ENCODE peak calls at places on chromosomes 12 and 14, in nine cellular contexts. One of them, this sample, is unnamed.

GRCh38 chr12:87871061-87871460 is 158.1 kb downstream of the C12orf50 start:
- DNase-seq in A549: no peak
- DNase-seq in nucleus accumbens: no peak
- DNase-seq in NCI-H2081: no peak
- DNase-seq in CD4-positive, alpha-beta T cell: no peak
- DNase-seq in heart right ventricle: no peak
- DNase-seq in esophagus squamous epithelium: no peak
- DNase-seq in neural progenitor cell: peak
- DNase-seq in cardiac muscle cell: no peak
- DNase-seq in this sample: peak

GRCh38 chr12:131618303-131618658 is 92.6 kb upstream of the SFSWAP start:
- DNase-seq in heart right ventricle: no peak
- DNase-seq in nucleus accumbens: no peak
- DNase-seq in CD4-positive, alpha-beta T cell: no peak
- DNase-seq in neural progenitor cell: peak
- DNase-seq in cardiac muscle cell: peak
- DNase-seq in NCI-H2081: no peak
- DNase-seq in A549: no peak
- DNase-seq in esophagus squamous epithelium: no peak
- DNase-seq in this sample: peak

GRCh38 chr14:32397871-32398640 is 69.0 kb downstream of the AKAP6 start:
- DNase-seq in nucleus accumbens: no peak
- DNase-seq in CD4-positive, alpha-beta T cell: no peak
- DNase-seq in NCI-H2081: no peak
- DNase-seq in cardiac muscle cell: no peak
- DNase-seq in heart right ventricle: no peak
- DNase-seq in esophagus squamous epithelium: no peak
- DNase-seq in A549: no peak
- DNase-seq in neural progenitor cell: no peak
- DNase-seq in this sample: peak

GRCh38 chr14:32129124-32129523 is 52.0 kb downstream of the ARHGAP5 start:
- DNase-seq in esophagus squamous epithelium: no peak
- DNase-seq in A549: peak
- DNase-seq in CD4-positive, alpha-beta T cell: no peak
- DNase-seq in cardiac muscle cell: no peak
- DNase-seq in heart right ventricle: no peak
- DNase-seq in NCI-H2081: no peak
- DNase-seq in nucleus accumbens: no peak
- DNase-seq in neural progenitor cell: no peak
- DNase-seq in this sample: no peak

GRCh38 chr14:69316449-69317391 is 56.8 kb downstream of the GALNT16 start:
- DNase-seq in NCI-H2081: no peak
- DNase-seq in CD4-positive, alpha-beta T cell: no peak
- DNase-seq in heart right ventricle: peak
- DNase-seq in esophagus squamous epithelium: no peak
- DNase-seq in A549: peak
- DNase-seq in cardiac muscle cell: no peak
- DNase-seq in nucleus accumbens: no peak
- DNase-seq in neural progenitor cell: no peak
- DNase-seq in this sample: no peak

GRCh38 chr14:63745858-63746425 is 18.1 kb upstream of the SGPP1 start:
- DNase-seq in CD4-positive, alpha-beta T cell: no peak
- DNase-seq in A549: no peak
- DNase-seq in cardiac muscle cell: no peak
- DNase-seq in neural progenitor cell: no peak
- DNase-seq in NCI-H2081: no peak
- DNase-seq in esophagus squamous epithelium: no peak
- DNase-seq in heart right ventricle: no peak
- DNase-seq in nucleus accumbens: no peak
- DNase-seq in this sample: no peak

GRCh38 chr14:28143340-28143739 is 623.2 kb upstream of the FOXG1 start:
- DNase-seq in CD4-positive, alpha-beta T cell: no peak
- DNase-seq in nucleus accumbens: no peak
- DNase-seq in NCI-H2081: no peak
- DNase-seq in esophagus squamous epithelium: no peak
- DNase-seq in cardiac muscle cell: no peak
- DNase-seq in heart right ventricle: no peak
- DNase-seq in neural progenitor cell: peak
- DNase-seq in A549: no peak
- DNase-seq in this sample: no peak

GRCh38 chr14:76772300-76773187 is 11.3 kb downstream of the VASH1 start:
- DNase-seq in NCI-H2081: no peak
- DNase-seq in cardiac muscle cell: peak
- DNase-seq in esophagus squamous epithelium: no peak
- DNase-seq in CD4-positive, alpha-beta T cell: no peak
- DNase-seq in A549: no peak
- DNase-seq in neural progenitor cell: peak
- DNase-seq in nucleus accumbens: no peak
- DNase-seq in heart right ventricle: peak
- DNase-seq in this sample: peak

GRCh38 chr12:96343347-96343954 is 56.8 kb downstream of the CDK17 start:
- DNase-seq in cardiac muscle cell: no peak
- DNase-seq in A549: no peak
- DNase-seq in nucleus accumbens: no peak
- DNase-seq in neural progenitor cell: no peak
- DNase-seq in CD4-positive, alpha-beta T cell: no peak
- DNase-seq in esophagus squamous epithelium: no peak
- DNase-seq in heart right ventricle: no peak
- DNase-seq in NCI-H2081: no peak
- DNase-seq in this sample: no peak

GRCh38 chr14:29390046-29390841 is 537.4 kb downstream of the PRKD1 start:
- DNase-seq in CD4-positive, alpha-beta T cell: no peak
- DNase-seq in heart right ventricle: no peak
- DNase-seq in A549: no peak
- DNase-seq in NCI-H2081: peak
- DNase-seq in cardiac muscle cell: peak
- DNase-seq in esophagus squamous epithelium: no peak
- DNase-seq in nucleus accumbens: no peak
- DNase-seq in neural progenitor cell: peak
- DNase-seq in this sample: peak

GRCh38 chr14:65344011-65344410 is 68.5 kb upstream of the FUT8 start:
- DNase-seq in nucleus accumbens: no peak
- DNase-seq in heart right ventricle: no peak
- DNase-seq in esophagus squamous epithelium: no peak
- DNase-seq in CD4-positive, alpha-beta T cell: no peak
- DNase-seq in cardiac muscle cell: no peak
- DNase-seq in A549: no peak
- DNase-seq in NCI-H2081: no peak
- DNase-seq in neural progenitor cell: no peak
- DNase-seq in this sample: peak

GRCh38 chr12:50635356-50635755 is 128.5 kb upstream of the ATF1 start:
- DNase-seq in NCI-H2081: no peak
- DNase-seq in esophagus squamous epithelium: no peak
- DNase-seq in neural progenitor cell: no peak
- DNase-seq in CD4-positive, alpha-beta T cell: no peak
- DNase-seq in heart right ventricle: peak
- DNase-seq in A549: no peak
- DNase-seq in nucleus accumbens: no peak
- DNase-seq in cardiac muscle cell: peak
- DNase-seq in this sample: no peak

GRCh38 chr14:71243697-71244096 is 336.4 kb downstream of the PCNX1 start:
- DNase-seq in NCI-H2081: no peak
- DNase-seq in cardiac muscle cell: no peak
- DNase-seq in neural progenitor cell: no peak
- DNase-seq in CD4-positive, alpha-beta T cell: no peak
- DNase-seq in nucleus accumbens: no peak
- DNase-seq in esophagus squamous epithelium: no peak
- DNase-seq in heart right ventricle: no peak
- DNase-seq in A549: no peak
- DNase-seq in this sample: no peak

GRCh38 chr12:91778938-91779400 is 366.7 kb downstream of the BTG1 start:
- DNase-seq in heart right ventricle: no peak
- DNase-seq in NCI-H2081: no peak
- DNase-seq in neural progenitor cell: no peak
- DNase-seq in esophagus squamous epithelium: no peak
- DNase-seq in nucleus accumbens: no peak
- DNase-seq in CD4-positive, alpha-beta T cell: peak
- DNase-seq in A549: peak
- DNase-seq in cardiac muscle cell: no peak
- DNase-seq in this sample: peak

GRCh38 chr12:52041032-52041431 is 10.2 kb upstream of the NR4A1 start:
- DNase-seq in esophagus squamous epithelium: no peak
- DNase-seq in nucleus accumbens: no peak
- DNase-seq in cardiac muscle cell: no peak
- DNase-seq in A549: no peak
- DNase-seq in NCI-H2081: no peak
- DNase-seq in CD4-positive, alpha-beta T cell: no peak
- DNase-seq in heart right ventricle: no peak
- DNase-seq in neural progenitor cell: no peak
- DNase-seq in this sample: no peak

GRCh38 chr12:124679533-124680371 is 112.3 kb upstream of the NCOR2 start:
- DNase-seq in neural progenitor cell: no peak
- DNase-seq in esophagus squamous epithelium: no peak
- DNase-seq in NCI-H2081: no peak
- DNase-seq in nucleus accumbens: peak
- DNase-seq in cardiac muscle cell: no peak
- DNase-seq in heart right ventricle: peak
- DNase-seq in A549: no peak
- DNase-seq in CD4-positive, alpha-beta T cell: no peak
- DNase-seq in this sample: peak

GRCh38 chr12:67442896-67443295 is 173.7 kb downstream of the CAND1 start:
- DNase-seq in A549: no peak
- DNase-seq in CD4-positive, alpha-beta T cell: no peak
- DNase-seq in esophagus squamous epithelium: no peak
- DNase-seq in NCI-H2081: peak
- DNase-seq in heart right ventricle: no peak
- DNase-seq in neural progenitor cell: no peak
- DNase-seq in cardiac muscle cell: no peak
- DNase-seq in nucleus accumbens: no peak
- DNase-seq in this sample: no peak

GRCh38 chr12:11795910-11796459 is 146.5 kb downstream of the ETV6 start:
- DNase-seq in cardiac muscle cell: peak
- DNase-seq in nucleus accumbens: no peak
- DNase-seq in A549: no peak
- DNase-seq in CD4-positive, alpha-beta T cell: no peak
- DNase-seq in esophagus squamous epithelium: no peak
- DNase-seq in heart right ventricle: no peak
- DNase-seq in NCI-H2081: peak
- DNase-seq in neural progenitor cell: peak
- DNase-seq in this sample: peak

GRCh38 chr12:95343461-95344230 is 126.0 kb downstream of the VEZT start:
- DNase-seq in CD4-positive, alpha-beta T cell: no peak
- DNase-seq in neural progenitor cell: no peak
- DNase-seq in heart right ventricle: no peak
- DNase-seq in NCI-H2081: no peak
- DNase-seq in A549: no peak
- DNase-seq in nucleus accumbens: no peak
- DNase-seq in esophagus squamous epithelium: no peak
- DNase-seq in cardiac muscle cell: no peak
- DNase-seq in this sample: no peak

GRCh38 chr12:48986720-48987291 is 8.7 kb downstream of the WNT1 start:
- DNase-seq in nucleus accumbens: no peak
- DNase-seq in NCI-H2081: peak
- DNase-seq in A549: no peak
- DNase-seq in esophagus squamous epithelium: no peak
- DNase-seq in neural progenitor cell: peak
- DNase-seq in cardiac muscle cell: no peak
- DNase-seq in heart right ventricle: no peak
- DNase-seq in CD4-positive, alpha-beta T cell: no peak
- DNase-seq in this sample: no peak

GRCh38 chr14:83709116-83709515 is 1820.8 kb upstream of the FLRT2 start:
- DNase-seq in NCI-H2081: no peak
- DNase-seq in esophagus squamous epithelium: no peak
- DNase-seq in A549: no peak
- DNase-seq in neural progenitor cell: no peak
- DNase-seq in heart right ventricle: no peak
- DNase-seq in nucleus accumbens: no peak
- DNase-seq in cardiac muscle cell: no peak
- DNase-seq in CD4-positive, alpha-beta T cell: no peak
- DNase-seq in this sample: no peak

GRCh38 chr14:96053600-96054381 is 14.6 kb downstream of the C14orf132 start:
- DNase-seq in cardiac muscle cell: peak
- DNase-seq in CD4-positive, alpha-beta T cell: no peak
- DNase-seq in heart right ventricle: no peak
- DNase-seq in NCI-H2081: peak
- DNase-seq in A549: no peak
- DNase-seq in neural progenitor cell: no peak
- DNase-seq in esophagus squamous epithelium: no peak
- DNase-seq in nucleus accumbens: peak
- DNase-seq in this sample: no peak

GRCh38 chr12:89372584-89373370 is 20.5 kb upstream of the DUSP6 start:
- DNase-seq in nucleus accumbens: no peak
- DNase-seq in CD4-positive, alpha-beta T cell: no peak
- DNase-seq in cardiac muscle cell: no peak
- DNase-seq in neural progenitor cell: no peak
- DNase-seq in esophagus squamous epithelium: no peak
- DNase-seq in heart right ventricle: no peak
- DNase-seq in NCI-H2081: no peak
- DNase-seq in A549: no peak
- DNase-seq in this sample: no peak

GRCh38 chr12:115257791-115258190 is 573.8 kb upstream of the TBX3 start:
- DNase-seq in CD4-positive, alpha-beta T cell: no peak
- DNase-seq in nucleus accumbens: no peak
- DNase-seq in cardiac muscle cell: no peak
- DNase-seq in heart right ventricle: no peak
- DNase-seq in neural progenitor cell: no peak
- DNase-seq in NCI-H2081: no peak
- DNase-seq in A549: no peak
- DNase-seq in esophagus squamous epithelium: no peak
- DNase-seq in this sample: peak

GRCh38 chr12:107287436-107288413 is 194.4 kb upstream of the CRY1 start:
- DNase-seq in A549: no peak
- DNase-seq in neural progenitor cell: no peak
- DNase-seq in heart right ventricle: no peak
- DNase-seq in CD4-positive, alpha-beta T cell: no peak
- DNase-seq in cardiac muscle cell: no peak
- DNase-seq in NCI-H2081: no peak
- DNase-seq in esophagus squamous epithelium: no peak
- DNase-seq in nucleus accumbens: no peak
- DNase-seq in this sample: no peak

GRCh38 chr14:69485261-69485660 is 733 bp downstream of the PLEKHD1 start:
- DNase-seq in esophagus squamous epithelium: no peak
- DNase-seq in heart right ventricle: no peak
- DNase-seq in cardiac muscle cell: no peak
- DNase-seq in A549: no peak
- DNase-seq in CD4-positive, alpha-beta T cell: no peak
- DNase-seq in neural progenitor cell: no peak
- DNase-seq in NCI-H2081: no peak
- DNase-seq in nucleus accumbens: no peak
- DNase-seq in this sample: no peak

GRCh38 chr12:7667025-7667575 is 1.4 kb upstream of the APOBEC1 start:
- DNase-seq in nucleus accumbens: no peak
- DNase-seq in neural progenitor cell: no peak
- DNase-seq in NCI-H2081: no peak
- DNase-seq in cardiac muscle cell: peak
- DNase-seq in A549: peak
- DNase-seq in heart right ventricle: no peak
- DNase-seq in CD4-positive, alpha-beta T cell: no peak
- DNase-seq in esophagus squamous epithelium: no peak
- DNase-seq in this sample: peak

GRCh38 chr14:102096569-102097188 is 9.8 kb upstream of the HSP90AA1 start:
- DNase-seq in cardiac muscle cell: peak
- DNase-seq in neural progenitor cell: peak
- DNase-seq in heart right ventricle: peak
- DNase-seq in CD4-positive, alpha-beta T cell: peak
- DNase-seq in esophagus squamous epithelium: no peak
- DNase-seq in NCI-H2081: peak
- DNase-seq in nucleus accumbens: peak
- DNase-seq in A549: peak
- DNase-seq in this sample: peak

GRCh38 chr14:54786816-54787215 is 115.8 kb downstream of the GCH1 start:
- DNase-seq in A549: no peak
- DNase-seq in CD4-positive, alpha-beta T cell: no peak
- DNase-seq in neural progenitor cell: no peak
- DNase-seq in esophagus squamous epithelium: no peak
- DNase-seq in NCI-H2081: peak
- DNase-seq in heart right ventricle: no peak
- DNase-seq in cardiac muscle cell: no peak
- DNase-seq in nucleus accumbens: no peak
- DNase-seq in this sample: no peak

GRCh38 chr12:28025821-28026505 is 53.4 kb upstream of the PTHLH start:
- DNase-seq in A549: no peak
- DNase-seq in NCI-H2081: no peak
- DNase-seq in esophagus squamous epithelium: no peak
- DNase-seq in cardiac muscle cell: no peak
- DNase-seq in nucleus accumbens: no peak
- DNase-seq in heart right ventricle: no peak
- DNase-seq in CD4-positive, alpha-beta T cell: no peak
- DNase-seq in neural progenitor cell: no peak
- DNase-seq in this sample: no peak